ENCODE peak calls at places on chromosomes 13 and 19, in four cellular contexts. Q is SK-N-SH, I is K562, Z is HCT116. M is an unnamed sample.
A peak's percentile ranks its signal among the peaks of the same experiment; 100 is the strongest.

GRCh38 chr13:33348366-33348765 is 62.8 kb upstream of the STARD13 start:
- DNase-seq in Q (no peak), I (no peak), Z (no peak), M (no peak)

GRCh38 chr13:78239681-78240080 is 321.1 kb upstream of the EDNRB start:
- DNase-seq in Q (no peak), I (no peak), Z (no peak), M (no peak)

GRCh38 chr19:41351339-41352245 is 2.1 kb downstream of the TGFB1 start:
- DNase-seq in Q (peak; percentile 62), I (peak; percentile 84), Z (no peak), M (no peak)

GRCh38 chr19:18193388-18194207 is 580 bp downstream of the MPV17L2 start:
- DNase-seq in Q (no peak), I (peak; percentile 49), Z (no peak), M (no peak)

GRCh38 chr19:48964205-48965032 is 690 bp upstream of the FTL start:
- DNase-seq in Q (no peak), I (peak; percentile 83), Z (no peak), M (no peak)

GRCh38 chr13:76609643-76610042 is 276.6 kb downstream of the KCTD12 start:
- DNase-seq in Q (no peak), I (no peak), Z (no peak), M (no peak)

GRCh38 chr19:49809155-49809986 is 3.7 kb downstream of the FUZ start:
- DNase-seq in Q (peak; percentile 79), I (no peak), Z (no peak), M (no peak)

GRCh38 chr13:66974889-66975288 is 255.2 kb downstream of the PCDH9 start:
- DNase-seq in Q (no peak), I (no peak), Z (no peak), M (no peak)

DNA sequence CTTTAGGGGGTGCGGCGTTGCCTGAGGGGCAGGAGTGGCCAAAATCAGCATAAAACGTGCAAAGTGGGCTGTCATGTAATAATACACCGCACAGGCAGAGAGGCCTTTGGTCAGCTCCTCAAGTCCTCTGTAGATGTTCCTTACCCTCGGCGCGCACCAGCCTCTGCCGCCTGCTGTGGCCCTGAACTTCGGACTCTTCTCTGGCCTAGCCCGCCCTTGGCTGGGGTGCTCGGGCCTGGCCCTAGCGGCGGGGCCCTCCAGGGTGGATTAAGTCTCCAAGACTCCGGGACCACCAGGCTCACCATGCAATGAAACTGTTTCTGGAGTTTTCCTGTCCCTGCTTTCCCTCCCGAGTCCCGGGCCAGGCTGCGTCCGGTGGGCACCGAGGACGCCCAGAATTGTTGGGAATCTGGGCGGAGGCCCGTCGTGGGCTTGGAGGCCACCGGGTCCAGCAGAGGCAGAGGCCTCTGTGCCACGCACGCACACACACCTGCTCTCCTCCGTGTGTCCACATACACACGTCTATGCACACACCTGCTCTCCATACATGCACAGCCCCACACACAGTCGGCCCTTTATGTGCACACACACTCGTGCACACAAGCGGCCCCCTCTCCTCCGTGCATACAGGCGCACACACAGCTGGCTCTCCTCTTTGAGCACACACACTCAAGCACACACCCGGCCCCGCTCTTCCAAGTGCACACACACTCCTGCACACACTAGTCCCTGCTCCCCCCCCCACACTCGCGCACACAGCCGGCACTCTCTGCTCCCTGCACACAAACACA is 1.5 kb upstream of the TFDP1 start:
- DNase-seq in Q (no peak), I (no peak), Z (no peak), M (no peak)
- TF ChIP-seq ZBTB33 in Q (no peak), I (no peak), Z (no peak), M (no peak)

DNA sequence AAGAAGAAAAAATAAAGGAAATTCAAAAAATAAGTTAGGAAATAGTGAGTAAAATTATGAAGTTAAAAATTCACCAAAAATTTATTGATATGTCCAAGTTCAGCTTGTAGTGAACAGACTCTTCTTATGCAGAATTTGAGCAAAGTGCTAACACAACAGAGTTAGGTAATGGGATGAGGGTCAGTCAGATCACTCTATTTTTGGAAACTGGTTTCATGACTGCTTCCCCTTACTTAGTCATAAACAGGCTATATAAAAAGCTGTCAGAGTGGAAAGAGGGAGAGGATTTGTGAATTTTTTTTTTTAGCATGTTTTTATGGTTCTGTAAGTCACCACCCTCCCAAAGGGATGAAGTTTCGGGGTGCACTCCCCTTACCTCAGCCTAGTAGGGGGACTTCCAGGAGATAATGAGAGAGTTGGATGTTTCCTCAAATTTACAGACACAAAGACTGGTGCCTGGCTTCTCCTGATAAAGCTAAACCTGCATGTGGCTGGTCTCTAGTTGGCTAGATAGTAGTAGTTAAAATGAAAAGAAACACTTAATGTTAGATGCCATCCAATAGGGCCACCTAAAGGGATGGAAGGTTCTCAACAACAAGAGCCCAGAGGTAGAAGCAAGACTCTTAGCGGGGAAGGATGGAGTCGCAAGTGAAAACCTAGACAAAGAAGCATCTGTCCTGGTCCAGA is 4.5 kb downstream of the CPB2 start:
- DNase-seq in Q (no peak), I (peak; percentile 46), Z (no peak), M (no peak)
- TF ChIP-seq ZBTB33 in Q (no peak), I (no peak), Z (no peak), M (no peak)

GRCh38 chr19:547836-548720 is 4.2 kb downstream of the GZMM start:
- DNase-seq in Q (no peak), I (no peak), Z (no peak), M (no peak)

GRCh38 chr19:547117-547516 is 3.3 kb downstream of the GZMM start:
- DNase-seq in Q (no peak), I (no peak), Z (no peak), M (no peak)

GRCh38 chr19:554817-555216 is 11.0 kb downstream of the GZMM start:
- DNase-seq in Q (no peak), I (no peak), Z (no peak), M (no peak)

GRCh38 chr19:543912-544608 is at the start of gene GZMM:
- DNase-seq in Q (no peak), I (peak; percentile 67), Z (no peak), M (no peak)

GRCh38 chr19:548841-549830 is 5.3 kb downstream of the GZMM start:
- DNase-seq in Q (peak; percentile 75), I (no peak), Z (no peak), M (no peak)
- TF ChIP-seq ZBTB33 in Q (no peak), I (peak; percentile 23), Z (no peak), M (no peak)

GRCh38 chr13:113393226-113393571 is 29.3 kb upstream of the GRTP1 start:
- DNase-seq in Q (no peak), I (no peak), Z (no peak), M (no peak)
- TF ChIP-seq ZBTB33 in Q (no peak), I (no peak), Z (no peak), M (no peak)

M was measured in GM12878.